ENCODE peak calls at places on chromosome 6, in five cellular contexts. One of them, this sample, is unnamed.

GRCh38 chr6:104954091-104954797 is 2.7 kb upstream of the LIN28B start:
- DNase-seq in GM12865: no peak
- DNase-seq in body of pancreas: no peak
- DNase-seq in ascending aorta: no peak
- DNase-seq in uterus: no peak
- DNase-seq in this sample: no peak

GRCh38 chr6:136405410-136406029 is 115.9 kb upstream of the BCLAF1 start:
- DNase-seq in GM12865: no peak
- DNase-seq in body of pancreas: peak
- DNase-seq in ascending aorta: no peak
- DNase-seq in uterus: no peak
- DNase-seq in this sample: no peak

GRCh38 chr6:105278813-105279212 is 99.0 kb upstream of the POPDC3 start:
- DNase-seq in uterus: no peak
- DNase-seq in GM12865: no peak
- DNase-seq in body of pancreas: no peak
- DNase-seq in ascending aorta: no peak
- DNase-seq in this sample: no peak

GRCh38 chr6:158819977-158820632 is 937 bp upstream of the EZR start:
- DNase-seq in GM12865: no peak
- DNase-seq in ascending aorta: no peak
- DNase-seq in body of pancreas: no peak
- DNase-seq in uterus: no peak
- DNase-seq in this sample: no peak

GRCh38 chr6:78132681-78133410 is 480.0 kb downstream of the MEI4 start:
- DNase-seq in ascending aorta: no peak
- DNase-seq in body of pancreas: peak
- DNase-seq in GM12865: no peak
- DNase-seq in uterus: no peak
- DNase-seq in this sample: no peak

GRCh38 chr6:80607814-80608391 is 501.4 kb downstream of the BCKDHB start:
- DNase-seq in GM12865: no peak
- DNase-seq in uterus: no peak
- DNase-seq in body of pancreas: peak
- DNase-seq in ascending aorta: no peak
- DNase-seq in this sample: no peak

GRCh38 chr6:157244175-157244574 is 79.1 kb downstream of the TMEM242 start:
- DNase-seq in uterus: no peak
- DNase-seq in ascending aorta: no peak
- DNase-seq in GM12865: no peak
- DNase-seq in body of pancreas: no peak
- DNase-seq in this sample: no peak

GRCh38 chr6:88629838-88630462 is 333.5 kb downstream of the RNGTT start:
- DNase-seq in GM12865: peak
- DNase-seq in body of pancreas: no peak
- DNase-seq in uterus: no peak
- DNase-seq in ascending aorta: no peak
- DNase-seq in this sample: no peak

GRCh38 chr6:124131259-124131658 is 327.6 kb downstream of the NKAIN2 start:
- DNase-seq in uterus: no peak
- DNase-seq in ascending aorta: no peak
- DNase-seq in GM12865: no peak
- DNase-seq in body of pancreas: no peak
- DNase-seq in this sample: peak

DNA sequence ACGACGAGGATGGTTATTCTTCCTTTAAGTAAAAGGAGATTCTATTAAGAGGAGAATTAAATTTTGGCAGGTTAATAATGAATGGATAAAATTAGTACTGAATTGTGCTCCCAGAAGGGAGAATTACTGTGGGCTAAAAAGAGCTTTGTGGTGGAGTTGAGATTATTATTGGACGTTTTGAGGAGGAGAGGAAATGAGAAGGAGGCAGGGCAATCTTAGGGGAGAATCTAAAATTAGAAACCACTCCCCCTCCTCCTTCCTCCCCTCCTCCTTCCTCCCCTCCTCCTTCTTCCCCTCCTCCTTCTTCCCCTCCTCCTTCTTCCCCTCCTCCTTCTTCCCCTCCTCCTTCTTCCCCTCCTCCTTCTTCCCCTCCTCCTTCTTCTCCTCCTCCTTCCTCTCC is 331.8 kb downstream of the PRL start:
- DNase-seq in GM12865: no peak
- DNase-seq in body of pancreas: no peak
- DNase-seq in uterus: no peak
- DNase-seq in ascending aorta: no peak
- DNase-seq in this sample: no peak
- H3K4me3 ChIP-seq in GM12865: no peak
- H3K4me3 ChIP-seq in body of pancreas: no peak
- H3K4me3 ChIP-seq in uterus: no peak
- H3K4me3 ChIP-seq in ascending aorta: no peak
- H3K4me3 ChIP-seq in this sample: no peak

DNA sequence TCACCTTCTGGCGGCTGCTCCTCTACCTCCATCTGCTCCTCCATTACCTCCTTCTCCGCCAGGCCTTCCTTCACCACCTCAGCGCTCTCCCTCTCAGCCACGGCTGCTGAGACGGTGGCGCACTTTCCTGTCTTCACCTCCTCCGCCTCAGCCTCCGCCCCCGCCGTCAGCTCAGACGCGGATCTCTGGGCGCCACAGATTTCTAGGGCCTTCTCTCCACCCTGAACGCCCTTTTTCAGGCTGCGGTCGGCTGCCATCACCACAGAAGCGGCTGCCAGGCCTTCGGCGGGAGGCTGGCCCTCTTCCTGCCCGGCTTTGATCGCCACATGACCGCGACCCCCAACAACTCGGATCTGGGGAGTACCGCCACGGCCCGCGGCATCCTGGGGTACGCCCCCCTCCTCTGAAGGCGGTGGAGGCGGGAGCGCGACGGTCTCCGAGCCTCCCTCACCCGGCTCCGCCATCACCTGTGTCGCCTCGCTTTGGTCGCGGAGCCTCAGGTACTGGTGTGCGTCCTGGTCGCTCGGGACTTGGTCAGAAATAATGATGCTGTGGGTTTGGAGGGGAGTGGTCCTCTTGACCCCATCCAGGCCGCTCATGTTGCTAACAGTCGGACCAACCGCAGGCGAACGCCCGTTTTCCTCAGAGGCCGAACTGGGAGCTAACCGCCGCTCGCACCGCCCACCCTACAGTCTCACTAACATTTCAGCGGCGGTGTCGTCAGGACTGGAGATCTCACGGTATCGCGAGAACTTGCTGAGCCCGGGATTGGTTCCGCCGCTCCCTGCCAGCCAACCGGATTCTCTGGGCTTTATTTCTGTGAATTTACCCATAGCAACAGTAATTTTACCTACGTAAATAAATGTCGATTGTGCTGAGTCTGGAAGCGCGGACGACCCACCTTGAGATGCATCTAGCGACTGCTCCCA is at the start of gene TSPYL1:
- DNase-seq in body of pancreas: peak
- DNase-seq in GM12865: peak
- DNase-seq in ascending aorta: peak
- DNase-seq in uterus: peak
- DNase-seq in this sample: peak
- TF ChIP-seq CTCF in body of pancreas: no peak
- TF ChIP-seq CTCF in GM12865: peak
- TF ChIP-seq CTCF in ascending aorta: no peak
- TF ChIP-seq CTCF in uterus: peak
- TF ChIP-seq CTCF in this sample: no peak

GRCh38 chr6:113647158-113647889 is 209.8 kb upstream of the MARCKS start:
- DNase-seq in GM12865: peak
- DNase-seq in ascending aorta: no peak
- DNase-seq in uterus: no peak
- DNase-seq in body of pancreas: no peak
- DNase-seq in this sample: no peak
- H3K4me3 ChIP-seq in GM12865: peak
- H3K4me3 ChIP-seq in ascending aorta: no peak
- H3K4me3 ChIP-seq in uterus: no peak
- H3K4me3 ChIP-seq in body of pancreas: no peak
- H3K4me3 ChIP-seq in this sample: no peak

GRCh38 chr6:36094786-36095496 is 35.4 kb upstream of the MAPK13 start:
- DNase-seq in GM12865: peak
- DNase-seq in body of pancreas: peak
- DNase-seq in ascending aorta: peak
- DNase-seq in uterus: peak
- DNase-seq in this sample: no peak

GRCh38 chr6:36098920-36099647 is 31.2 kb upstream of the MAPK13 start:
- DNase-seq in ascending aorta: no peak
- DNase-seq in uterus: no peak
- DNase-seq in GM12865: no peak
- DNase-seq in body of pancreas: no peak
- DNase-seq in this sample: no peak

GRCh38 chr6:36098253-36098919 is 31.9 kb upstream of the MAPK13 start:
- DNase-seq in GM12865: no peak
- DNase-seq in ascending aorta: no peak
- DNase-seq in body of pancreas: no peak
- DNase-seq in uterus: no peak
- DNase-seq in this sample: no peak

GRCh38 chr6:36094238-36094637 is 36.1 kb upstream of the MAPK13 start:
- DNase-seq in uterus: no peak
- DNase-seq in GM12865: no peak
- DNase-seq in ascending aorta: no peak
- DNase-seq in body of pancreas: no peak
- DNase-seq in this sample: no peak

DNA sequence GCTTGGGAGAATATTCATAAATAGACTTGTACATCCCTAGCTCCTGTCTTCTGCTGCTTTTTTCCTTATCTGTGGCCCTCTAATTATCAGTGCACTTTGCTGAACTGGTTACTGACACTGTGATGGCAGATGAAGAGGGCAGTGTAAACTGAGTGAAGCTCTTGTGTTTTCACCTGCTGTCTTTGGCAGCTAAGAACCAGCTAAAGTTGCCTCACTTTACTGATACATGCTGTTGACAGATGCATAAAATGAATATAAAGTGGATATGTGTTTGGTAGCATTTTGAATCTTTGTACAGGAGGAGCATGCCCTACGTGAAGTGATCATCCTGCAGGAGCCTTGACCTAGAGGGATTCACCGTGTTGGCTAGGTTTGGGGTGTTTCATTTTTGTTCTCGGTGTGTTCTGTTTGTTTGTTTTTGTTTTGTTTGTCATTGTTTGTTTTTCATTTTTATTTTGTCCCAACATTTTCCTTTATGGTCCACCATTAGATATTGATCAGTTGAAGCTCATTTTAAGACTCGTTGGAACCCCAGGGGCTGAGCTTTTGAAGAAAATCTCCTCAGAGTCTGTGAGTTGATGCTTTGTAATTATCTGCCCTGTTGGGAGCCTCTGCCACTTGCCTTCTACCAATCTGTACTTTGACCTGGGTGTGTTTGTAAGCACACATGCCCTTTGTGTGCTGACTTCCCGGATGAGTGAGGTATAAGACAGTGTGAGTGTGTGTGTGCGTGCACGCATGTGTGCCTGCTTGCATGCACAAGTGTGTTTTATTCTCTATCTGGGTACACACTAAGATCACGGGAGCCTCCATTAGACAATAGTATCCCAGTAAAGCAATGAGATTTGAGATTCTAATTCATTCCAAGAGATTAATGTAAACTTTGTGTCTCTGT is 34.6 kb upstream of the MAPK13 start:
- DNase-seq in ascending aorta: no peak
- DNase-seq in GM12865: no peak
- DNase-seq in uterus: no peak
- DNase-seq in body of pancreas: no peak
- DNase-seq in this sample: no peak
- TF ChIP-seq CTCF in ascending aorta: no peak
- TF ChIP-seq CTCF in GM12865: no peak
- TF ChIP-seq CTCF in uterus: no peak
- TF ChIP-seq CTCF in body of pancreas: no peak
- TF ChIP-seq CTCF in this sample: no peak